ENCODE peak calls at places on chromosomes 1 and 21, in seven cellular contexts. T, P, B, M, E, D and X are unnamed samples.

GRCh38 chr1:39326836-39327235 is 122.3 kb downstream of the MACF1 start:
- DNase-seq in E (no peak), B (peak), D (no peak), T (no peak), M (no peak), P (no peak), X (no peak)

GRCh38 chr1:231757101-231757404 is 130.5 kb downstream of the DISC1 start:
- DNase-seq in M (no peak), T (no peak), D (no peak), E (no peak), B (no peak), P (no peak), X (no peak)

GRCh38 chr21:42093991-42094417 is 22.9 kb downstream of the UMODL1 start:
- DNase-seq in T (peak), B (peak), E (peak), P (no peak), M (no peak), D (no peak), X (no peak)

GRCh38 chr1:247286134-247286670 is 30.3 kb downstream of the VN1R5 start:
- DNase-seq in D (no peak), E (no peak), M (no peak), P (no peak), B (no peak), T (no peak), X (peak)

GRCh38 chr21:29181799-29182470 is 51.5 kb downstream of the MAP3K7CL start:
- DNase-seq in B (peak), P (no peak), T (no peak), D (peak), E (peak), M (no peak), X (no peak)

GRCh38 chr1:201582261-201582951 is 43.5 kb downstream of the NAV1 start:
- DNase-seq in E (peak), P (no peak), T (no peak), B (peak), D (peak), M (no peak), X (no peak)

GRCh38 chr1:178126790-178127189 is 32.9 kb downstream of the RASAL2 start:
- DNase-seq in M (no peak), B (peak), T (peak), P (no peak), D (no peak), E (peak), X (no peak)

GRCh38 chr1:191669629-191670028 is 488.6 kb upstream of the RGS18 start:
- DNase-seq in E (no peak), P (no peak), M (no peak), T (no peak), B (no peak), D (no peak), X (no peak)

GRCh38 chr1:221487781-221488520 is 253.9 kb downstream of the DUSP10 start:
- DNase-seq in D (no peak), T (no peak), P (no peak), E (peak), B (peak), M (no peak), X (no peak)

GRCh38 chr1:167223144-167224103 is 2.7 kb downstream of the POU2F1 start:
- DNase-seq in E (no peak), B (peak), P (no peak), T (no peak), D (no peak), M (no peak), X (no peak)

GRCh38 chr1:224149733-224150132 is 33.3 kb upstream of the DEGS1 start:
- DNase-seq in M (no peak), D (no peak), E (no peak), B (no peak), T (no peak), P (no peak), X (no peak)